ENCODE peak calls at places on chromosomes 5 and 9, in five cellular contexts. Q, L, E, F and M are unnamed samples.

GRCh38 chr5:55225346-55225745 is 1.8 kb downstream of the MCIDAS start:
- DNase-seq in Q (no peak), L (no peak), E (no peak), F (no peak), M (no peak)

GRCh38 chr9:95509851-95510529 is 6.8 kb downstream of the PTCH1 start:
- DNase-seq in Q (no peak), L (peak; percentile 36), E (no peak), F (no peak), M (peak; percentile 40)

GRCh38 chr9:14883310-14883944 is 26.8 kb downstream of the FREM1 start:
- DNase-seq in Q (no peak), L (no peak), E (no peak), F (no peak), M (no peak)

GRCh38 chr9:136438548-136438908 is 1.1 kb downstream of the INPP5E start:
- DNase-seq in Q (no peak), L (no peak), E (no peak), F (no peak), M (peak; percentile 38)

GRCh38 chr5:72848474-72849428 is 32.3 kb downstream of the TNPO1 start:
- DNase-seq in Q (no peak), L (peak; percentile 57), E (peak; percentile 37), F (peak; percentile 32), M (peak; percentile 41)

GRCh38 chr5:88109806-88110205 is 158.8 kb downstream of the TMEM161B start:
- DNase-seq in Q (no peak), L (no peak), E (no peak), F (no peak), M (no peak)

GRCh38 chr5:59564895-59565294 is 328.6 kb downstream of the PDE4D start:
- DNase-seq in Q (no peak), L (peak; percentile 14), E (no peak), F (no peak), M (no peak)

GRCh38 chr5:179146277-179146676 is 86.1 kb downstream of the ZNF354C start:
- DNase-seq in Q (no peak), L (no peak), E (no peak), F (no peak), M (no peak)

GRCh38 chr9:85511746-85512145 is 230.0 kb downstream of the AGTPBP1 start:
- DNase-seq in Q (no peak), L (no peak), E (no peak), F (no peak), M (no peak)

GRCh38 chr5:128905225-128906110 is 59.8 kb upstream of the SLC27A6 start:
- DNase-seq in Q (peak; percentile 61), L (peak; percentile 9), E (peak; percentile 0), F (no peak), M (peak; percentile 68)

GRCh38 chr5:122085041-122085440 is 7.0 kb upstream of the LOX start:
- DNase-seq in Q (no peak), L (no peak), E (no peak), F (no peak), M (no peak)

GRCh38 chr9:134594376-134594941 is 47.1 kb upstream of the COL5A1 start:
- DNase-seq in Q (no peak), L (no peak), E (no peak), F (no peak), M (no peak)

GRCh38 chr5:151234476-151235238 is 10.8 kb upstream of the CCDC69 start:
- DNase-seq in Q (no peak), L (peak; percentile 79), E (peak; percentile 53), F (peak; percentile 66), M (no peak)

GRCh38 chr5:55030220-55030619 is 6.2 kb downstream of the GZMK start:
- DNase-seq in Q (no peak), L (no peak), E (no peak), F (no peak), M (no peak)

GRCh38 chr5:143134269-143134668 is 269.2 kb downstream of the NR3C1 start:
- DNase-seq in Q (no peak), L (no peak), E (no peak), F (no peak), M (no peak)

GRCh38 chr5:172798422-172799215 is 27.6 kb upstream of the DUSP1 start:
- DNase-seq in Q (no peak), L (peak; percentile 45), E (no peak), F (no peak), M (peak; percentile 71)

GRCh38 chr9:69760278-69760610 is 433 bp upstream of the PTAR1 start:
- DNase-seq in Q (no peak), L (no peak), E (no peak), F (no peak), M (no peak)

GRCh38 chr5:169081008-169081724 is 219.8 kb downstream of the SLIT3 start:
- DNase-seq in Q (no peak), L (no peak), E (no peak), F (no peak), M (no peak)

GRCh38 chr9:72315510-72316287 is 49.3 kb downstream of the ZFAND5 start:
- DNase-seq in Q (no peak), L (peak; percentile 50), E (no peak), F (no peak), M (no peak)

DNA sequence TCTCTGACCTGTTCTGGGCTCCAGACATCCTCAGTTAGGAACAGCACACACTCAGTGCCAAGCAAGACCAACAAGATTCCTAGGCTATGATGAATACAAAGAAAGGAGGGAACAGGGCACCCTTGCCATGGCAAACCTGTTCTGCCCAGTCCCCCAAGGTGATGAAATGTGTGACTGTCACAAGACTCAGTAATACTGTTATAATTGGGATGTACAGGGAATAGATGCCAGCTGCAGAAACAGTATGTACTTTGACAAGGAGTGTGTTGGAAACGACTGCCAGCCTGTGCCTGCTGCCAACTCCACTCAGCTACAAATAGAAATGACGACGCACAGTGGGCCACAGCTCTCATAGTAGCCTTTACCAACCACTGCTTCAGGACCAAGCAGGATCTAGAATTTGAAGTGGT is 453.0 kb downstream of the EFNA5 start:
- DNase-seq in Q (peak; percentile 6), L (no peak), E (no peak), F (no peak), M (peak; percentile 33)
- TF ChIP-seq POLR2AphosphoS5 in Q (no peak), L (no peak), E (no peak), F (no peak), M (no peak)

DNA sequence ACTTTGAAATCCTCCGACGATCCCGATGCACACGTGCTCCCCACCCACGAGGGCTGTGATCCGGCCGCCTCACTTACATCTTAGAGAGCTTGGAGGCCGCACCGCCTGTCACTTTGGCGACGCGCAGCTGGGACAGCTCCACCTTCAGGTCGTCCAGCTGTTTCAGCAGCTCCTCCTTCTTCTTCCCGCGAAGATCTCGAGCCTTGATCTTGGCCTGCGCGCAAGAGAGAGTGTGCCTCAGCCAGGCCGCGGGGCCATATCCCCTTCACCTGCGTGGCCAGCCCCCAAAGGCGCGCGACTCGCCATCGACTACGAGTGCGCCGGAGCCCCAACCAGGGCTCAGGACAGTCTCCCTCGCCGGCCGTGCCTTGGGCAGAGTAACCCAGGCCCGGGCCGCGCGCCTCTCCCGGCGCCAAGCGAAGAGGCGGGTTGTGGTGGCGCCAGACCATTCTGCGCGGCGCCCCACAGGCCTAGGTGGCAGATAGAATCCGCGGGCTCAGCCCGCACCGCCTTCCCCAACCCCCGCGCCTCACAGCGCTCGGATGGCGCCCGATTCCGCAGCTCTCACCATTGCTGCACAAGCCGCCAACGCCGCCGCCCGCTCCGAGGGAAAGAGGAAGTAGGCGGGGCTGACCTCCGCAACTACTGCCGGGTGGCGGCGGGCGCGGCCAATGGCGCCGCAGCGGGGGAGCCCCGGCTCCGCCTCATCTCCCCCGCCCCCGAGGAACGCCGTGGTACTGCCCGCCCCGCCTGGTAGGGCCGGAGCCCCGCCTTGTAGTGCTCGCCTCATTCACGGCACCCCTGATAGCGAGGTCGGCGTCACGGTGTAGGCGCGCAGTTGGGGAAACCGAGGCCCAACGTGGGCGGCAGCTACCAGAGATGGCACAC is at the start of the genes ARPC5L and RPL35:
- DNase-seq in Q (peak; percentile 83), L (peak; percentile 97), E (peak; percentile 97), F (peak; percentile 98), M (peak; percentile 94)
- TF ChIP-seq POLR2A in Q (peak; percentile 92), L (peak; percentile 86), E (peak; percentile 96), F (peak; percentile 97), M (peak; percentile 96)

GRCh38 chr9:93612796-93613154 is 36.4 kb downstream of the PHF2 start:
- DNase-seq in Q (no peak), L (no peak), E (no peak), F (no peak), M (peak; percentile 24)
- TF ChIP-seq POLR2AphosphoS5 in Q (no peak), L (no peak), E (no peak), F (no peak), M (no peak)

GRCh38 chr9:127829205-127829935 is 25.1 kb downstream of the ENG start:
- DNase-seq in Q (no peak), L (no peak), E (no peak), F (no peak), M (no peak)

GRCh38 chr9:127828262-127829031 is 25.8 kb downstream of the FPGS start:
- DNase-seq in Q (peak; percentile 41), L (peak; percentile 79), E (no peak), F (no peak), M (peak; percentile 79)

GRCh38 chr9:127835930-127836586 is 18.4 kb downstream of the ENG start:
- DNase-seq in Q (no peak), L (peak; percentile 47), E (no peak), F (no peak), M (peak; percentile 70)

GRCh38 chr9:127833555-127833954 is 20.9 kb downstream of the ENG start:
- DNase-seq in Q (no peak), L (no peak), E (no peak), F (no peak), M (no peak)

GRCh38 chr9:127832248-127832647 is 22.2 kb downstream of the ENG start:
- DNase-seq in Q (no peak), L (no peak), E (no peak), F (no peak), M (no peak)
- TF ChIP-seq POLR2A in Q (no peak), L (no peak), E (no peak), F (no peak), M (no peak)

DNA sequence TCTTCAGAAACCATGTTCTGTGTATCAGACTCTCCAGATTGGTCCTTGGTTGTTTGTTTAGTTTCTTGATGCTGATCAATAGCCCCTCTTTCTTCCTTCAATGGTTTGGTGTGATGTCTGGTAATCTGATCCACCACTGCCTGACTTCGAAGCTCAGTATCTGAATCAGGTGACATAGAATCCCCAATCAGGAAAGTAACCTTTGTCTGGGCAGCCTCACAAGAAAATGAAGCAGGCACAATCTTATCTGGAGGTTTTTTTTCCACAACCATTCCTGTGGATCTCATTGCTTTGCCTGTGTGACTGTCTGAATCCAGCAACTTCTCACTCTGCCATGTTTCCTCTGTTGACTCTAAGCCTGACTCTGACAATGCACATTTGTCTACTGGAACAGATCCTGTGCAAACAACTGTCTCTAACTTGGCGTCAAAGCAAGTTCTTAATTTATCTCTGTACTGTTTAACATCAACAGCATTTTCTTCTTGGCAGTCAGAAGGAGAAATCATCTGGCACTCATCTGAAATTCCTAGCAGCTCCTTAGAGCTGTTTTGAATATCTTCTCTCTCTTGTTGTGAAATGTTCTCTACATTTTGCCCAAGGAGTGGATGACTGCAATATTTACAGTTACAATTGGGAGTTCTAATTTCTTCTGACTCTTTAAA is 37.1 kb upstream of the RAPGEF6 start:
- DNase-seq in Q (no peak), L (no peak), E (no peak), F (no peak), M (peak; percentile 41)
- TF ChIP-seq POLR2AphosphoS5 in Q (no peak), L (peak; percentile 81), E (no peak), F (no peak), M (no peak)